ENCODE peak calls at places on chromosomes 5 and 9, in ten cellular contexts. I is left lung; U is CD4-positive, CD25-positive, alpha-beta regulatory T cell; Z is PC-3; L is CD8-positive, alpha-beta T cell; H is lower lobe of right lung; V is HCT116; W is aorta; S is A549; P is heart right ventricle. E is an unnamed sample.
A peak's percentile ranks its signal among the peaks of the same experiment; 100 is the strongest.

GRCh38 chr9:84490206-84490605 is 149.6 kb upstream of the SLC28A3 start:
- ATAC-seq in P (no peak), Z (no peak), U (no peak), L (no peak), S (no peak), H (no peak), V (no peak), W (no peak), I (no peak), E (no peak)

GRCh38 chr5:63170496-63170895 is 591.9 kb downstream of the LRRC70 start:
- ATAC-seq in L (no peak), P (no peak), H (no peak), V (no peak), U (no peak), Z (peak; percentile 35), W (no peak), I (no peak), S (no peak), E (no peak)

GRCh38 chr5:1330847-1331831 is 13.8 kb downstream of the CLPTM1L start:
- ATAC-seq in W (peak; percentile 15), U (no peak), V (no peak), I (peak; percentile 15), L (no peak), Z (no peak), P (no peak), H (peak; percentile 54), S (peak; percentile 47), E (no peak)

GRCh38 chr5:95918421-95919006 is 43.1 kb downstream of the ELL2 start:
- ATAC-seq in I (peak; percentile 23), L (no peak), V (no peak), S (no peak), U (no peak), Z (no peak), P (no peak), H (no peak), W (peak; percentile 22), E (no peak)

GRCh38 chr5:143426437-143426991 is 23.0 kb upstream of the NR3C1 start:
- ATAC-seq in H (no peak), Z (no peak), L (no peak), I (no peak), V (no peak), P (no peak), U (peak; percentile 37), W (no peak), S (no peak), E (no peak)

GRCh38 chr5:102451082-102451481 is 47.7 kb downstream of the SLCO6A1 start:
- ATAC-seq in V (no peak), I (no peak), H (peak; percentile 13), U (no peak), Z (peak; percentile 16), S (no peak), W (peak; percentile 26), P (no peak), L (no peak), E (no peak)

GRCh38 chr5:150750469-150750868 is 8.3 kb downstream of the DCTN4 start:
- ATAC-seq in H (no peak), W (no peak), P (no peak), V (no peak), L (no peak), Z (peak; percentile 56), I (no peak), U (peak; percentile 28), S (no peak), E (no peak)

GRCh38 chr9:8071445-8071798 is 271.8 kb upstream of the DMAC1 start:
- ATAC-seq in V (no peak), H (no peak), Z (no peak), L (no peak), W (no peak), S (no peak), U (no peak), I (no peak), P (no peak), E (no peak)

GRCh38 chr9:91255327-91255726 is 106.4 kb downstream of the AUH start:
- ATAC-seq in S (no peak), H (no peak), Z (no peak), I (no peak), U (no peak), W (no peak), V (no peak), L (no peak), P (no peak), E (no peak)

GRCh38 chr9:126406075-126406675 is 79.5 kb downstream of the MVB12B start:
- ATAC-seq in U (no peak), S (no peak), W (no peak), L (no peak), H (no peak), I (no peak), V (no peak), P (no peak), Z (no peak), E (no peak)

GRCh38 chr5:32814620-32815019 is 103.5 kb downstream of the NPR3 start:
- ATAC-seq in L (no peak), V (no peak), W (no peak), P (no peak), S (no peak), U (no peak), H (no peak), I (no peak), Z (peak; percentile 88), E (no peak)

GRCh38 chr5:82719368-82719767 is 357.8 kb downstream of the TMEM167A start:
- ATAC-seq in Z (peak; percentile 33), V (no peak), L (no peak), I (peak; percentile 59), P (no peak), U (no peak), H (peak; percentile 79), W (no peak), S (no peak), E (no peak)

GRCh38 chr5:127830829-127831598 is 127.8 kb downstream of the CCDC192 start:
- ATAC-seq in P (no peak), I (no peak), H (no peak), S (no peak), W (no peak), L (no peak), U (no peak), V (no peak), Z (no peak), E (no peak)

GRCh38 chr9:104842698-104843097 is 78.8 kb downstream of the NIPSNAP3B start:
- ATAC-seq in P (no peak), I (peak; percentile 35), H (peak; percentile 55), U (no peak), W (no peak), V (no peak), L (no peak), Z (no peak), S (no peak), E (no peak)

DNA sequence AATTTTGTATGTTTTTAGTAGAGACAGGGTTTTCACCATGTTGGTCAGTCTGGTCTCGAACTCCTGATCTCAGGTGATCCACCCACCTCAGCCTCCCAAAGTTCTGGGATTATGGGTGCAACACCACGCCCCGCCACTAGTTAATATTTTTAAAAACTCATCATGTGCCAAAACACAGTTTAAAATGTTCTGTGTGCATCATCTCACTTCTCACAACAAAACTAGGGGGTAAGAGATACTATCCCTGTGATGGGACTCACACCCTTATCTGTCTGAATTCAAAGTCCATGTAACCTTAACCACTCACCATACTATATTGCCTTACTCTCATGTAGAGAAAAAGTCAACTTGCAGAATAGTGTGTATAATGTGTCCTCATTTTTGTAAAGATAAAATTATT is 2.6 kb downstream of the PKD2L2 start:
- ATAC-seq in S (peak; percentile 18), U (no peak), I (no peak), W (no peak), V (peak; percentile 72), L (no peak), H (no peak), P (no peak), Z (no peak), E (no peak)
- H3K4me3 ChIP-seq in S (no peak overlapping the region), U (no peak overlapping the region), I (no peak overlapping the region), W (no peak overlapping the region), V (no peak overlapping the region), L (no peak overlapping the region), H (no peak overlapping the region), P (no peak overlapping the region), Z (no peak overlapping the region), E (no peak overlapping the region)

GRCh38 chr9:97078362-97078761 is 39.4 kb upstream of the CTSV start:
- ATAC-seq in V (no peak), W (no peak), P (no peak), Z (no peak), I (no peak), H (no peak), U (no peak), L (no peak), S (no peak), E (no peak)
- H3K4me3 ChIP-seq in V (no peak overlapping the region), W (no peak overlapping the region), P (no peak overlapping the region), Z (no peak overlapping the region), I (no peak overlapping the region), H (no peak overlapping the region), U (no peak overlapping the region), L (no peak overlapping the region), S (no peak overlapping the region), E (no peak overlapping the region)

GRCh38 chr5:54663876-54664275 is 146.3 kb downstream of the SNX18 start:
- ATAC-seq in H (no peak), W (peak; percentile 75), V (no peak), L (no peak), Z (no peak), P (no peak), U (no peak), I (peak; percentile 67), S (no peak), E (peak; percentile 82)
- H3K4me3 ChIP-seq in H (no peak overlapping the region), W (no peak overlapping the region), V (no peak overlapping the region), L (no peak overlapping the region), Z (no peak overlapping the region), P (no peak overlapping the region), U (no peak overlapping the region), I (no peak overlapping the region), S (no peak overlapping the region), E (no peak overlapping the region)

DNA sequence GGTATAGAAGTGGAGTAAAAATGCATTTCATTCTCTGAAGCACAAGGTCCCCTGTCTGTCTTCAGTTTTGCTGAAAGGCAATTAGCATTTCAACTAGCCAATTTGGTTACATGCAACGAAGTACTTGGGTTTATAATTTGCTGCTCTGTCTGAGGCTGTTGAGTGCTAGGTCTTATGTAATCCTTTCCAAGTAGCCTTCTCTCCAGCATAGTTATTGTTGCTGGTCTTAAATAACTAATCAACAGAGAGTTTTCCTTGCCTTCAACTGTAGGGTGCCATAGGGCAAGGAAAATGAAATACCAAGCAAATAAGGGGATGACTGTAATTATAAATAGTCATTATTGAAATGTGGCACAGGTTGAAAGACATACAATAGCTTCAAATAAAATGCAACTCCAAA is 4.6 kb downstream of the ADGRV1 start:
- ATAC-seq in I (no peak), S (no peak), L (no peak), W (no peak), V (no peak), H (no peak), P (no peak), Z (no peak), U (no peak), E (no peak)
- H3K4me3 ChIP-seq in I (no peak overlapping the region), S (no peak overlapping the region), L (no peak overlapping the region), W (no peak overlapping the region), V (no peak overlapping the region), H (no peak overlapping the region), P (no peak overlapping the region), Z (no peak overlapping the region), U (no peak overlapping the region), E (no peak overlapping the region)

E was measured in gastroesophageal sphincter.